ENCODE peak calls at places on chromosomes 2 and 18, in four cellular contexts. One of them, this sample, is unnamed.

GRCh38 chr2:179536185-179536584 is 271.6 kb upstream of the SESTD1 start:
- DNase-seq in GM23338: no peak
- DNase-seq in mammary epithelial cell: no peak
- DNase-seq in hepatocyte: no peak
- DNase-seq in this sample: peak; percentile 25

GRCh38 chr2:85699325-85699724 is 5.2 kb downstream of the GNLY start:
- DNase-seq in GM23338: peak; percentile 39
- DNase-seq in mammary epithelial cell: no peak
- DNase-seq in hepatocyte: no peak
- DNase-seq in this sample: no peak

GRCh38 chr2:118003396-118003824 is 10.5 kb downstream of the CCDC93 start:
- DNase-seq in GM23338: peak; percentile 87
- DNase-seq in mammary epithelial cell: peak; percentile 63
- DNase-seq in hepatocyte: peak; percentile 90
- DNase-seq in this sample: peak; percentile 83

GRCh38 chr2:13021470-13021957 is 304.8 kb downstream of the TRIB2 start:
- DNase-seq in GM23338: no peak
- DNase-seq in mammary epithelial cell: no peak
- DNase-seq in hepatocyte: no peak
- DNase-seq in this sample: no peak

GRCh38 chr18:23967321-23968089 is 47.0 kb upstream of the TTC39C start:
- DNase-seq in GM23338: no peak
- DNase-seq in mammary epithelial cell: no peak
- DNase-seq in hepatocyte: no peak
- DNase-seq in this sample: no peak

GRCh38 chr2:239800785-239801184 is 224.4 kb downstream of the NDUFA10 start:
- DNase-seq in GM23338: no peak
- DNase-seq in mammary epithelial cell: no peak
- DNase-seq in hepatocyte: no peak
- DNase-seq in this sample: no peak

GRCh38 chr2:12226653-12227052 is 480.2 kb downstream of the LPIN1 start:
- DNase-seq in GM23338: no peak
- DNase-seq in mammary epithelial cell: no peak
- DNase-seq in hepatocyte: no peak
- DNase-seq in this sample: no peak

GRCh38 chr2:217756375-217757107 is 246.3 kb downstream of the TNS1 start:
- DNase-seq in GM23338: peak; percentile 93
- DNase-seq in mammary epithelial cell: no peak
- DNase-seq in hepatocyte: peak; percentile 88
- DNase-seq in this sample: peak; percentile 71

GRCh38 chr2:152335851-152336102 is 803 bp downstream of the FMNL2 start:
- DNase-seq in GM23338: no peak
- DNase-seq in mammary epithelial cell: no peak
- DNase-seq in hepatocyte: no peak
- DNase-seq in this sample: no peak

GRCh38 chr2:202023198-202023903 is 10.3 kb upstream of the FZD7 start:
- DNase-seq in GM23338: peak; percentile 97
- DNase-seq in mammary epithelial cell: no peak
- DNase-seq in hepatocyte: no peak
- DNase-seq in this sample: no peak

GRCh38 chr2:86800856-86801567 is 10.3 kb upstream of the CD8A start:
- DNase-seq in GM23338: no peak
- DNase-seq in mammary epithelial cell: peak; percentile 38
- DNase-seq in hepatocyte: no peak
- DNase-seq in this sample: no peak

GRCh38 chr18:61738488-61738887 is 154.3 kb downstream of the RNF152 start:
- DNase-seq in GM23338: no peak
- DNase-seq in mammary epithelial cell: no peak
- DNase-seq in hepatocyte: no peak
- DNase-seq in this sample: peak; percentile 69

GRCh38 chr18:48391863-48392262 is 17.3 kb downstream of the ZBTB7C start:
- DNase-seq in GM23338: no peak
- DNase-seq in mammary epithelial cell: no peak
- DNase-seq in hepatocyte: no peak
- DNase-seq in this sample: no peak

GRCh38 chr2:233740875-233741274 is 12.0 kb downstream of the UGT1A3 start:
- DNase-seq in GM23338: no peak
- DNase-seq in mammary epithelial cell: no peak
- DNase-seq in hepatocyte: no peak
- DNase-seq in this sample: no peak

GRCh38 chr2:197191948-197192338 is 118.6 kb downstream of the ANKRD44 start:
- DNase-seq in GM23338: no peak
- DNase-seq in mammary epithelial cell: no peak
- DNase-seq in hepatocyte: no peak
- DNase-seq in this sample: no peak

GRCh38 chr18:78754311-78755043 is 225.1 kb upstream of the SALL3 start:
- DNase-seq in GM23338: no peak
- DNase-seq in mammary epithelial cell: no peak
- DNase-seq in hepatocyte: no peak
- DNase-seq in this sample: no peak

GRCh38 chr2:46431481-46432235 is 47.7 kb upstream of the TMEM247 start:
- DNase-seq in GM23338: no peak
- DNase-seq in mammary epithelial cell: no peak
- DNase-seq in hepatocyte: no peak
- DNase-seq in this sample: peak; percentile 68

GRCh38 chr18:8097399-8097798 is 511.8 kb upstream of the RAB12 start:
- DNase-seq in GM23338: no peak
- DNase-seq in mammary epithelial cell: no peak
- DNase-seq in hepatocyte: no peak
- DNase-seq in this sample: no peak

GRCh38 chr2:201129044-201129505 is 13.1 kb downstream of the CFLAR start:
- DNase-seq in GM23338: no peak
- DNase-seq in mammary epithelial cell: peak; percentile 94
- DNase-seq in hepatocyte: peak; percentile 71
- DNase-seq in this sample: peak; percentile 82

GRCh38 chr18:51345848-51346391 is 148.4 kb upstream of the MEX3C start:
- DNase-seq in GM23338: no peak
- DNase-seq in mammary epithelial cell: no peak
- DNase-seq in hepatocyte: no peak
- DNase-seq in this sample: no peak

DNA sequence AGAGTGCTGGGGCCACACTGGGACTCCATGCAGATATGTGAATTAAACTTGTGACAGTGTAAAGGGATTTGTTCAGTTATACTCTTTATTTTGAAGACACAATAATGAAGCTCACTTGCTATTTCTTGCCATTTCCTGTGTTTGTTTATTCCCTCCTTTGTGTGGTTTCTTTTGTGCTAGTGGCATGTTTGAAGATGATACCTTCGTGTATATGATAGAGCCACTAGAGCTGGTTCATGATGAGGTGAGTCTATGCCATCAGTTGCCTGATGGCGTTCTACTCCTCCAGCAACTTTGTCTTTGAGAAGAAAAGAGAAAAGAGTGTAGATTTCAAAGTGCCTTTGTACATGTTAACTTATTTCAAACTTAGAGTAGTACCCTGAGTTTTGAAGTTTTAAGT is 99.2 kb upstream of the FAM237A start:
- DNase-seq in GM23338: no peak
- DNase-seq in mammary epithelial cell: no peak
- DNase-seq in hepatocyte: no peak
- DNase-seq in this sample: no peak
- H3K4me2 ChIP-seq in GM23338: no peak overlapping the region
- H3K4me2 ChIP-seq in mammary epithelial cell: no peak overlapping the region
- H3K4me2 ChIP-seq in hepatocyte: no peak overlapping the region
- H3K4me2 ChIP-seq in this sample: no peak overlapping the region

DNA sequence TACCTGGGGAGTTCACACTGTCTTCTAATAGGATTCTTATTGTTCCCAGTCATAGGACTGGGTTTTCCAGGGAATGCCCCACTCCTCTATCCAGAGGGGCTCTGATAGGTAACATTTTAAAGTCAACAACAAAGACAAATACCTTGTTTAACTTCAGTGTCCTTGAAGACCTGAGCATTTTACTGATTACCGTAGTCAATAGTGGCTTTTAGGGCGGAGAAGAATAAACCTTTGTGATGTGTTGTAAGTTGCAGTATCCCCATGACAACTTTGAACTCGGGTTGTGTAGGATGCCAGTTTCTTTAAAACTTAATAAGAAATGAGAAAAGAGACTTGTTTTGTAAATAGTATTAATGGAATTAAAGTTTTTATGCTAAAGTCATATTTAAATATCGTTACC is 5.9 kb downstream of the GATA6 start:
- DNase-seq in GM23338: no peak
- DNase-seq in mammary epithelial cell: no peak
- DNase-seq in hepatocyte: no peak
- DNase-seq in this sample: no peak
- TF ChIP-seq EZH2 in GM23338: peak; percentile 83
- TF ChIP-seq EZH2 in mammary epithelial cell: no peak
- TF ChIP-seq EZH2 in hepatocyte: no peak
- TF ChIP-seq EZH2 in this sample: no peak

GRCh38 chr2:121790276-121790956 is 35.0 kb downstream of the TSN start:
- DNase-seq in GM23338: peak; percentile 43
- DNase-seq in mammary epithelial cell: peak; percentile 87
- DNase-seq in hepatocyte: peak; percentile 73
- DNase-seq in this sample: peak; percentile 94

GRCh38 chr2:121794233-121794632 is 38.8 kb downstream of the TSN start:
- DNase-seq in GM23338: no peak
- DNase-seq in mammary epithelial cell: no peak
- DNase-seq in hepatocyte: no peak
- DNase-seq in this sample: no peak

GRCh38 chr2:121793816-121794215 is 38.4 kb downstream of the TSN start:
- DNase-seq in GM23338: no peak
- DNase-seq in mammary epithelial cell: no peak
- DNase-seq in hepatocyte: no peak
- DNase-seq in this sample: no peak

GRCh38 chr2:121791253-121791652 is 35.8 kb downstream of the TSN start:
- DNase-seq in GM23338: peak; percentile 83
- DNase-seq in mammary epithelial cell: no peak
- DNase-seq in hepatocyte: no peak
- DNase-seq in this sample: no peak

DNA sequence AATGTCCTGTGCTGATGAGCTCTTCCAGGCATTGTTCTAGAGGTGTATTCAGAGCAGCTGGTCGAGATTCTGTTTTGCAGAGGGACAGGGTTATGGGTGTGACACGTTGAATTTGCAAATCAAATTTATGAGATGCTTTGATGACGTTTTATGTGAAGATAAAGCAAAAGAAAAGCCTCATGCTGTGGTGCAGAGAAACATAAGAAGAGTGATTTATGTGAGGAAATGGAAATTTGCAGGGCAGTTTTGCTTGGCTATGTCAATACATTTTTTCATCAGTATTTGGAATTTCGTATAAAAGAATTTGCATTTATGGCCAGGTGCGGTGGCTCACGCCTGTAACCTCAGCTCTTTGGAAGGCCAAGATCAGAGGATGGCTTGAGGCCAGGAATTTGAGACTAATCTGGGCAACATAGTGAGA is 36.4 kb downstream of the TSN start:
- DNase-seq in GM23338: peak; percentile 28
- DNase-seq in mammary epithelial cell: no peak
- DNase-seq in hepatocyte: no peak
- DNase-seq in this sample: no peak
- H3K4me2 ChIP-seq in GM23338: peak overlapping the region; percentile 16
- H3K4me2 ChIP-seq in mammary epithelial cell: no peak overlapping the region
- H3K4me2 ChIP-seq in hepatocyte: no peak overlapping the region
- H3K4me2 ChIP-seq in this sample: no peak overlapping the region

DNA sequence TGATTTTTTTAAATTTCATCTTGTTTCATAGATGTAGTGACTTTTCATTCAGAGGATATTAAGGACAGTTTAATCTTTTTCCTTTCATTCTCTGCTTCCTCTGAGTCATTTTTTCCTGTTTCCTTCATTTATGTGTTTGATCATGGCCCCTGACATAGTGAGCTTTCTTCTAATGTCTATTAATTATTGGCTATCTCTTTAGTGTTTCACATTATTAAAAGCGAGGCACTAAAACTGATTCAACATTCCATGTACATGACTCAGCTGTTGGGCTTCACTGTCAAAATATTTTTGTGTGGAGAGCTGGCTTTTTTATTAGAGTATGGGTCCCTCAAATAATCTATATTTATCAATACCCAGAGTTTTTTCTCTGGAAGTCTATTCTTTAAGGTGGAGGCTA is 125.8 kb downstream of the THSD7B start:
- DNase-seq in GM23338: no peak
- DNase-seq in mammary epithelial cell: no peak
- DNase-seq in hepatocyte: no peak
- DNase-seq in this sample: no peak
- TF ChIP-seq EZH2 in GM23338: no peak
- TF ChIP-seq EZH2 in mammary epithelial cell: no peak
- TF ChIP-seq EZH2 in hepatocyte: no peak
- TF ChIP-seq EZH2 in this sample: no peak

GRCh38 chr18:33232318-33232626 is 208.2 kb downstream of the CCDC178 start:
- DNase-seq in GM23338: no peak
- DNase-seq in mammary epithelial cell: no peak
- DNase-seq in hepatocyte: no peak
- DNase-seq in this sample: no peak
- H3K4me2 ChIP-seq in GM23338: no peak overlapping the region
- H3K4me2 ChIP-seq in mammary epithelial cell: no peak overlapping the region
- H3K4me2 ChIP-seq in hepatocyte: peak overlapping the region; percentile 47
- H3K4me2 ChIP-seq in this sample: no peak overlapping the region